ENCODE peak calls at places on chromosomes 11 and 22, in seven cellular contexts. B is sigmoid colon; G is RPMI7951; S is stimulated activated naive CD8-positive, alpha-beta T cell treated with anti-CD3 and anti-CD28 coated beads, Interleukin-15, Interleukin-2, amounts not matched to agents 100 U/mL and 50 U/mL, for 24 hours; M is adipocyte; R is KG1; P is skeletal muscle cell. X is an unnamed sample.

GRCh38 chr11:4580124-4580523 is 1.4 kb upstream of the OR52I2 start:
- DNase-seq in B (no peak), G (no peak), S (no peak), M (no peak), R (no peak), P (no peak), X (no peak)

GRCh38 chr11:133516845-133517244 is 15.5 kb downstream of the OPCML start:
- DNase-seq in B (no peak), G (no peak), S (no peak), M (no peak), R (no peak), P (no peak), X (no peak)

GRCh38 chr11:119734788-119735187 is 5.8 kb upstream of the NECTIN1 start:
- DNase-seq in B (no peak), G (no peak), S (no peak), M (no peak), R (no peak), P (no peak), X (no peak)

GRCh38 chr11:85809881-85810280 is 1.1 kb downstream of the SYTL2 start:
- DNase-seq in B (no peak), G (peak), S (peak), M (peak), R (peak), P (no peak), X (no peak)

GRCh38 chr11:6925636-6926207 is 504 bp upstream of the ZNF215 start:
- DNase-seq in B (no peak), G (peak), S (no peak), M (peak), R (no peak), P (no peak), X (no peak)

GRCh38 chr11:132779487-132779886 is 752.8 kb downstream of the OPCML start:
- DNase-seq in B (no peak), G (no peak), S (no peak), M (peak), R (no peak), P (no peak), X (no peak)

GRCh38 chr11:9302448-9302847 is 11.9 kb downstream of the TMEM41B start:
- DNase-seq in B (no peak), G (no peak), S (no peak), M (peak), R (no peak), P (no peak), X (no peak)

GRCh38 chr11:69157156-69157821 is 1.6 kb downstream of the SMIM38 start:
- DNase-seq in B (peak), G (peak), S (no peak), M (peak), R (no peak), P (no peak), X (peak)

GRCh38 chr11:94588366-94588952 is 21.3 kb downstream of the PIWIL4 start:
- DNase-seq in B (no peak), G (no peak), S (no peak), M (no peak), R (no peak), P (no peak), X (no peak)

GRCh38 chr11:86248609-86249008 is 4.1 kb downstream of the EED start:
- DNase-seq in B (no peak), G (no peak), S (peak), M (no peak), R (no peak), P (no peak), X (no peak)

GRCh38 chr22:19641254-19641982 is 72.9 kb upstream of the SEPTIN5 start:
- DNase-seq in B (no peak), G (no peak), S (no peak), M (peak), R (no peak), P (no peak), X (no peak)

GRCh38 chr22:32245042-32245441 is 10.1 kb downstream of the SLC5A4 start:
- DNase-seq in B (no peak), G (no peak), S (no peak), M (no peak), R (no peak), P (no peak), X (no peak)

GRCh38 chr11:14414470-14415461 is 55.8 kb upstream of the RRAS2 start:
- DNase-seq in B (no peak), G (peak), S (peak), M (no peak), R (peak), P (no peak), X (no peak)

GRCh38 chr11:128965485-128965884 is 22.8 kb upstream of the TP53AIP1 start:
- DNase-seq in B (no peak), G (peak), S (no peak), M (peak), R (no peak), P (no peak), X (no peak)

GRCh38 chr11:3669742-3670183 is 1.4 kb downstream of the CHRNA10 start:
- DNase-seq in B (no peak), G (no peak), S (no peak), M (no peak), R (no peak), P (no peak), X (no peak)

GRCh38 chr22:48491451-48491941 is 1336.2 kb downstream of the BRD1 start:
- DNase-seq in B (peak), G (no peak), S (no peak), M (peak), R (no peak), P (no peak), X (peak)

GRCh38 chr22:31829505-31829904 is 75.7 kb downstream of the DEPDC5 start:
- DNase-seq in B (no peak), G (peak), S (peak), M (peak), R (no peak), P (peak), X (no peak)

GRCh38 chr11:9379046-9379445 is 5.4 kb upstream of the IPO7 start:
- DNase-seq in B (no peak), G (no peak), S (no peak), M (no peak), R (no peak), P (no peak), X (no peak)

GRCh38 chr11:1448166-1448825 is 38.3 kb downstream of the MOB2 start:
- DNase-seq in B (no peak), G (no peak), S (no peak), M (no peak), R (no peak), P (no peak), X (no peak)

GRCh38 chr11:122559734-122560382 is 95.7 kb upstream of the UBASH3B start:
- DNase-seq in B (no peak), G (no peak), S (peak), M (no peak), R (no peak), P (no peak), X (no peak)

GRCh38 chr11:11250470-11250869 is 102.6 kb downstream of the CSNK2A3 start:
- DNase-seq in B (no peak), G (no peak), S (no peak), M (peak), R (no peak), P (no peak), X (no peak)

GRCh38 chr11:11155962-11156815 is 196.9 kb downstream of the CSNK2A3 start:
- DNase-seq in B (no peak), G (no peak), S (peak), M (no peak), R (no peak), P (no peak), X (no peak)

GRCh38 chr11:111942826-111943225 is 5.7 kb downstream of the DIXDC1 start:
- DNase-seq in B (no peak), G (peak), S (no peak), M (no peak), R (no peak), P (peak), X (no peak)

GRCh38 chr11:2800655-2801531 is 84.7 kb downstream of the CDKN1C start:
- DNase-seq in B (peak), G (no peak), S (no peak), M (no peak), R (no peak), P (no peak), X (peak)

GRCh38 chr11:116033931-116034553 is 529.8 kb upstream of the CADM1 start:
- DNase-seq in B (no peak), G (no peak), S (no peak), M (no peak), R (no peak), P (no peak), X (no peak)

GRCh38 chr22:17672417-17672991 is 33.9 kb downstream of the BCL2L13 start:
- DNase-seq in B (no peak), G (peak), S (peak), M (peak), R (no peak), P (no peak), X (no peak)

GRCh38 chr11:24556693-24557092 is 59.8 kb downstream of the LUZP2 start:
- DNase-seq in B (no peak), G (no peak), S (no peak), M (no peak), R (no peak), P (no peak), X (no peak)

GRCh38 chr11:61384271-61385242 is 7.8 kb upstream of the TMEM216 start:
- DNase-seq in B (no peak), G (peak), S (no peak), M (no peak), R (no peak), P (no peak), X (no peak)

GRCh38 chr22:37659897-37660708 is 1.6 kb downstream of the PDXP start:
- DNase-seq in B (no peak), G (no peak), S (no peak), M (no peak), R (no peak), P (no peak), X (no peak)

GRCh38 chr11:59551651-59552521 is 40.5 kb downstream of the OR4D9 start:
- DNase-seq in B (peak), G (peak), S (peak), M (peak), R (peak), P (peak), X (no peak)

GRCh38 chr22:24359452-24360120 is 67.8 kb upstream of the ADORA2A start:
- DNase-seq in B (no peak), G (no peak), S (no peak), M (no peak), R (no peak), P (no peak), X (no peak)

GRCh38 chr11:89433278-89433677 is 57.9 kb downstream of the NOX4 start:
- DNase-seq in B (no peak), G (no peak), S (no peak), M (peak), R (no peak), P (no peak), X (no peak)

X was measured in spleen.